ENCODE peak calls at places on chromosomes 12 and 14, in eight cellular contexts. V, T, Q, Z, R, P, A and N are unnamed samples.

GRCh38 chr14:85573406-85573805 is 43.5 kb downstream of the FLRT2 start:
- DNase-seq in V (no peak), T (no peak), Q (no peak), Z (no peak), R (peak; percentile 57), P (no peak), A (no peak), N (no peak)

GRCh38 chr12:2283480-2283879 is 230.7 kb downstream of the CACNA1C start:
- DNase-seq in V (no peak), T (no peak), Q (no peak), Z (no peak), R (no peak), P (no peak), A (no peak), N (no peak)

GRCh38 chr12:132328282-132329029 is 933 bp downstream of the GALNT9 start:
- DNase-seq in V (no peak), T (no peak), Q (no peak), Z (no peak), R (no peak), P (no peak), A (no peak), N (no peak)

GRCh38 chr14:76109087-76109880 is 42.4 kb upstream of the GPATCH2L start:
- DNase-seq in V (peak; percentile 43), T (no peak), Q (no peak), Z (no peak), R (peak; percentile 73), P (no peak), A (no peak), N (no peak)

GRCh38 chr14:87461704-87462103 is 531.3 kb downstream of the GALC start:
- DNase-seq in V (no peak), T (no peak), Q (no peak), Z (no peak), R (no peak), P (no peak), A (no peak), N (no peak)

GRCh38 chr14:68306934-68307758 is 485.7 kb downstream of the ZFP36L1 start:
- DNase-seq in V (no peak), T (peak; percentile 87), Q (no peak), Z (no peak), R (no peak), P (no peak), A (no peak), N (no peak)

GRCh38 chr12:5497329-5498058 is 65.6 kb downstream of the NTF3 start:
- DNase-seq in V (no peak), T (no peak), Q (no peak), Z (no peak), R (peak; percentile 46), P (no peak), A (no peak), N (no peak)

GRCh38 chr12:76704693-76705092 is 59.2 kb upstream of the ZDHHC17 start:
- DNase-seq in V (no peak), T (no peak), Q (no peak), Z (no peak), R (no peak), P (no peak), A (no peak), N (no peak)

GRCh38 chr12:45816652-45817051 is 87.1 kb downstream of the ARID2 start:
- DNase-seq in V (no peak), T (no peak), Q (no peak), Z (no peak), R (no peak), P (no peak), A (no peak), N (no peak)

GRCh38 chr14:64569108-64570045 is 19.6 kb downstream of the PPP1R36 start:
- DNase-seq in V (peak; percentile 62), T (no peak), Q (no peak), Z (no peak), R (peak; percentile 85), P (no peak), A (no peak), N (no peak)

GRCh38 chr12:14315501-14315900 is 50.0 kb upstream of the ATF7IP start:
- DNase-seq in V (no peak), T (no peak), Q (no peak), Z (no peak), R (no peak), P (no peak), A (no peak), N (no peak)

GRCh38 chr12:114901316-114901715 is 217.3 kb upstream of the TBX3 start:
- DNase-seq in V (no peak), T (no peak), Q (no peak), Z (no peak), R (no peak), P (no peak), A (no peak), N (no peak)

GRCh38 chr14:57610631-57611030 is 117.0 kb upstream of the CCDC198 start:
- DNase-seq in V (no peak), T (no peak), Q (no peak), Z (no peak), R (no peak), P (no peak), A (no peak), N (no peak)

GRCh38 chr14:105094193-105094907 is 29.1 kb upstream of the GPR132 start:
- DNase-seq in V (no peak), T (no peak), Q (no peak), Z (no peak), R (no peak), P (no peak), A (no peak), N (no peak)

GRCh38 chr12:117145597-117146154 is 44.6 kb downstream of the FBXO21 start:
- DNase-seq in V (no peak), T (no peak), Q (no peak), Z (no peak), R (no peak), P (no peak), A (no peak), N (no peak)

GRCh38 chr14:76564471-76565119 is 188.7 kb downstream of the ESRRB start:
- DNase-seq in V (no peak), T (no peak), Q (no peak), Z (no peak), R (no peak), P (no peak), A (peak; percentile 23), N (no peak)

GRCh38 chr12:123540899-123541662 is 7.6 kb upstream of the RILPL1 start:
- DNase-seq in V (no peak), T (no peak), Q (no peak), Z (no peak), R (no peak), P (no peak), A (no peak), N (no peak)

GRCh38 chr12:124570810-124571209 is 3.4 kb upstream of the NCOR2 start:
- DNase-seq in V (no peak), T (no peak), Q (no peak), Z (no peak), R (no peak), P (no peak), A (no peak), N (no peak)